ENCODE peak calls at places on chromosomes 4 and X, in six cellular contexts. I is tibial artery, M is foreskin keratinocyte, C is cardiac muscle cell, F is coronary artery, X is WTC11. J is an unnamed sample.
A peak's percentile ranks its signal among the peaks of the same experiment; 100 is the strongest.

GRCh38 chr4:181761130-181761529 is 482.1 kb upstream of the TENM3 start:
- DNase-seq in I (no peak), M (no peak), C (no peak), F (no peak), X (no peak), J (no peak)

GRCh38 chr4:185794637-185795036 is 17.4 kb downstream of the SORBS2 start:
- DNase-seq in I (no peak), M (no peak), C (no peak), F (no peak), X (no peak), J (no peak)

GRCh38 chr4:168891086-168891485 is 119.0 kb downstream of the CBR4 start:
- DNase-seq in I (no peak), M (no peak), C (no peak), F (no peak), X (no peak), J (no peak)

GRCh38 chrX:128961290-128961689 is 562.0 kb downstream of the SMARCA1 start:
- DNase-seq in I (no peak), M (no peak), C (no peak), F (no peak), X (no peak), J (no peak)

GRCh38 chr4:158578476-158578875 is 56.8 kb downstream of the RXFP1 start:
- DNase-seq in I (no peak), M (peak; percentile 55), C (peak; percentile 31), F (no peak), X (no peak), J (no peak)

GRCh38 chrX:130539721-130540321 is 138.0 kb downstream of the RBMX2 start:
- DNase-seq in I (peak; percentile 63), M (peak; percentile 5), C (peak; percentile 75), F (no peak), X (peak; percentile 51), J (peak; percentile 51)

GRCh38 chr4:174928174-174928573 is 10.0 kb downstream of the ADAM29 start:
- DNase-seq in I (no peak), M (no peak), C (no peak), F (no peak), X (no peak), J (no peak)

GRCh38 chr4:73451404-73451803 is 15.4 kb downstream of the AFP start:
- DNase-seq in I (no peak), M (no peak), C (no peak), F (no peak), X (peak; percentile 22), J (no peak)

GRCh38 chrX:69082753-69083150 is 82.5 kb downstream of the PJA1 start:
- DNase-seq in I (no peak), M (no peak), C (no peak), F (no peak), X (no peak), J (no peak)

GRCh38 chr4:97910005-97910404 is 233.3 kb downstream of the STPG2 start:
- DNase-seq in I (no peak), M (no peak), C (peak; percentile 5), F (no peak), X (peak; percentile 26), J (peak; percentile 34)

GRCh38 chr4:70936200-70936787 is 34.1 kb downstream of the MOB1B start:
- DNase-seq in I (no peak), M (no peak), C (no peak), F (no peak), X (no peak), J (no peak)

GRCh38 chr4:88814043-88814617 is 116.5 kb upstream of the NAP1L5 start:
- DNase-seq in I (no peak), M (no peak), C (peak; percentile 26), F (no peak), X (peak; percentile 22), J (no peak)

GRCh38 chrX:39299615-39300014 is 498.4 kb downstream of the MID1IP1 start:
- DNase-seq in I (no peak), M (no peak), C (no peak), F (no peak), X (no peak), J (no peak)

GRCh38 chrX:39302838-39303237 is 501.6 kb downstream of the MID1IP1 start:
- DNase-seq in I (no peak), M (no peak), C (no peak), F (no peak), X (no peak), J (no peak)

GRCh38 chrX:39298821-39299220 is 497.6 kb downstream of the MID1IP1 start:
- DNase-seq in I (no peak), M (no peak), C (no peak), F (no peak), X (no peak), J (no peak)

GRCh38 chrX:39304746-39305145 is 503.5 kb downstream of the MID1IP1 start:
- DNase-seq in I (no peak), M (no peak), C (no peak), F (no peak), X (no peak), J (no peak)

GRCh38 chrX:39301041-39301440 is 499.8 kb downstream of the MID1IP1 start:
- DNase-seq in I (no peak), M (no peak), C (no peak), F (no peak), X (no peak), J (peak; percentile 19)
- TF ChIP-seq CTCF in I (no peak), M (no peak), C (no peak), F (no peak), X (no peak), J (no peak)

DNA sequence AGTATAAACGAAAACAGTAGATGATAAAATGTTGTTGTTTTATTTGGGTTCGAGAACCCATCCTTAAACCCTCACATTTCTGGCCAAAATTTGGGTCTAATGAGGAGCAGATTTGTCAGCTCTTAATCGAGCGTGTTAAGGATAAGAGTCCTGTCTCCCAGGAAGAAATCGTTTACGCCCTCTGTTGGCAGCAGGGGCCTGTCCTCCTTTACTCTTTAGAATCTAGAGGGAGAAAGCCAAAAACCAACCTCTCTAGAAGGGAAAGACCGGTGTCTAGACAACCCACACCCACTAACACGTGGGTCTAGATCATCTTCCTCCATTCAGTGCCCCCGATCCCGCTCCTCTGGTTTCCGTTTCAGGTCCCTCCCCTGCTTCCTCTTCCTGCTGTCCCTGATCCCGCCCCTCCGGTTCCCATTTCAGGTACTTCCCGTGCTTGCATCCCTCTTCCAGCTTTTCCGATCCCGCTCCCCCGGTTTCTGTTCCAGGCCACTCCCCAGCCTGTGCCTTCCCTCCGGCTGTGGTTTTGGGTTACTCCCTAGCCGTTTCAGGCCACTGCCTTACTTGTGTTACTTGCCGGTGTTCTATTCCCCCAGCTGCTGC is 339.1 kb downstream of the PAPSS1 start:
- DNase-seq in I (no peak), M (no peak), C (no peak), F (no peak), X (peak; percentile 11), J (no peak)
- TF ChIP-seq CTCF in I (no peak), M (no peak), C (no peak), F (no peak), X (no peak), J (no peak)

GRCh38 chr4:183659029-183659870 is at the start of the genes RWDD4 and TRAPPC11:
- DNase-seq in I (peak; percentile 99), M (peak; percentile 96), C (peak; percentile 98), F (peak; percentile 99), X (peak; percentile 97), J (peak; percentile 100)
- TF ChIP-seq CTCF in I (peak; percentile 39), M (peak; percentile 43), C (peak; percentile 11), F (no peak), X (no peak), J (peak; percentile 14)

DNA sequence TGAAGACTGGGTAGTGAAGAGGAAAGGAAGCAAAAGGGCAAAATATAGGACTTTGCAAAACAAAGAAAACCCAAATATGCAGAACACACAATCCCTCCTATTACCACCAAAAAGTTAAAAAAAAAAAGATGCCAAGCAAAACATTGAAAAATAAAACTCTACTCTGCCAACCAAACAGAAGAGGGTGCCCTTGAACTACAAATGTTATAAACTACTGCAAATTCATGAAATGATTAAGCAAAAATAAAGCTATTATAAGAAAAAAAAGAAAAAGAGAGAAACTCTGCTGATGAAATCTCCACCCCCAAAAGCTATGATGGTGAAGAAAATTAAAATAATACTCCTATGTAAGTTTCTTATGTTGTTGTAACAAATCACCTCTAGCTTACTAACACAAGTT is 168.5 kb upstream of the STK26 start:
- DNase-seq in I (no peak), M (no peak), C (no peak), F (no peak), X (no peak), J (no peak)
- TF ChIP-seq CTCF in I (no peak), M (peak; percentile 50), C (no peak), F (no peak), X (no peak), J (no peak)

J was measured in WERI-Rb-1.